ENCODE peak calls at places on chromosomes 16 and 17, in five cellular contexts. W, U, H, Z and K are unnamed samples.

GRCh38 chr16:89890200-89890599 is 16.8 kb downstream of the TCF25 start:
- DNase-seq in W (no peak), U (no peak), H (no peak), Z (no peak), K (no peak)

GRCh38 chr16:22291860-22292692 is 5.1 kb upstream of the POLR3E start:
- DNase-seq in W (no peak), U (no peak), H (no peak), Z (peak; percentile 35), K (peak; percentile 70)

GRCh38 chr17:27471321-27472269 is 15.3 kb downstream of the KSR1 start:
- DNase-seq in W (no peak), U (peak; percentile 96), H (no peak), Z (peak; percentile 31), K (peak; percentile 42)

GRCh38 chr16:79848739-79849518 is 248.4 kb upstream of the MAF start:
- DNase-seq in W (no peak), U (no peak), H (no peak), Z (no peak), K (no peak)

GRCh38 chr17:83125515-83126274 is 46.3 kb downstream of the METRNL start:
- DNase-seq in W (no peak), U (no peak), H (peak; percentile 81), Z (no peak), K (no peak)

GRCh38 chr17:79572136-79572915 is 38.5 kb downstream of the RBFOX3 start:
- DNase-seq in W (no peak), U (no peak), H (no peak), Z (no peak), K (no peak)

GRCh38 chr17:44137891-44138709 is 3.6 kb upstream of the HROB start:
- DNase-seq in W (peak; percentile 99), U (peak; percentile 32), H (peak; percentile 92), Z (peak; percentile 100), K (peak; percentile 100)

GRCh38 chr16:48911700-48912099 is 301.7 kb upstream of the N4BP1 start:
- DNase-seq in W (peak; percentile 26), U (no peak), H (no peak), Z (no peak), K (no peak)

GRCh38 chr17:63274156-63274555 is 171.9 kb downstream of the CYB561 start:
- DNase-seq in W (peak; percentile 83), U (no peak), H (no peak), Z (peak; percentile 70), K (peak; percentile 81)

GRCh38 chr17:47896672-47897490 is 845 bp downstream of the SP2 start:
- DNase-seq in W (peak; percentile 14), U (no peak), H (peak; percentile 37), Z (no peak), K (peak; percentile 38)

GRCh38 chr17:13541032-13541480 is 60.7 kb downstream of the HS3ST3A1 start:
- DNase-seq in W (peak; percentile 76), U (no peak), H (peak; percentile 41), Z (peak; percentile 97), K (peak; percentile 97)

GRCh38 chr16:10356870-10357842 is 28.7 kb upstream of the ATF7IP2 start:
- DNase-seq in W (no peak), U (no peak), H (no peak), Z (no peak), K (no peak)

GRCh38 chr17:699350-699749 is 15.3 kb downstream of the VPS53 start:
- DNase-seq in W (peak; percentile 58), U (no peak), H (no peak), Z (no peak), K (no peak)

GRCh38 chr17:34168989-34169388 is 86.1 kb upstream of the CCL2 start:
- DNase-seq in W (no peak), U (no peak), H (no peak), Z (no peak), K (no peak)

GRCh38 chr16:26050489-26050888 is 358.7 kb downstream of the HS3ST4 start:
- DNase-seq in W (no peak), U (no peak), H (no peak), Z (no peak), K (no peak)

GRCh38 chr16:57994778-57995177 is 5.7 kb downstream of the ZNF319 start:
- DNase-seq in W (peak; percentile 37), U (peak; percentile 66), H (peak; percentile 59), Z (peak; percentile 33), K (peak; percentile 61)

GRCh38 chr16:9527976-9528375 is 436.5 kb downstream of the HAPSTR1 start:
- DNase-seq in W (no peak), U (no peak), H (no peak), Z (no peak), K (no peak)

GRCh38 chr17:29663155-29663554 is 40.4 kb upstream of the CORO6 start:
- DNase-seq in W (no peak), U (no peak), H (no peak), Z (no peak), K (peak; percentile 57)

GRCh38 chr17:80555266-80555665 is 10.6 kb downstream of the RPTOR start:
- DNase-seq in W (no peak), U (no peak), H (no peak), Z (no peak), K (no peak)

GRCh38 chr17:42378597-42379594 is 9.3 kb downstream of the STAT3 start:
- DNase-seq in W (no peak), U (peak; percentile 72), H (no peak), Z (peak; percentile 51), K (no peak)

GRCh38 chr17:57236686-57237299 is 19.5 kb upstream of the MSI2 start:
- DNase-seq in W (no peak), U (no peak), H (no peak), Z (no peak), K (no peak)

GRCh38 chr16:442976-443375 is 17.5 kb downstream of the RAB11FIP3 start:
- DNase-seq in W (no peak), U (peak; percentile 49), H (no peak), Z (no peak), K (no peak)
- H3K4me3 ChIP-seq in W (no peak overlapping the region), U (peak overlapping the region; percentile 51), H (no peak overlapping the region), Z (no peak overlapping the region), K (no peak overlapping the region)

GRCh38 chr17:55731586-55732250 is 9.1 kb upstream of the TMEM100 start:
- DNase-seq in W (no peak), U (no peak), H (peak; percentile 83), Z (peak; percentile 78), K (peak; percentile 85)
- H3K4me3 ChIP-seq in W (no peak overlapping the region), U (no peak overlapping the region), H (no peak overlapping the region), Z (no peak overlapping the region), K (peak overlapping the region; percentile 47)

GRCh38 chr16:3951861-3952332 is 71.4 kb upstream of the CREBBP start:
- DNase-seq in W (no peak), U (no peak), H (no peak), Z (peak; percentile 55), K (peak; percentile 70)
- H3K4me3 ChIP-seq in W (no peak overlapping the region), U (no peak overlapping the region), H (no peak overlapping the region), Z (no peak overlapping the region), K (no peak overlapping the region)

GRCh38 chr16:15548482-15548891 is 94.5 kb downstream of the MARF1 start:
- DNase-seq in W (no peak), U (no peak), H (no peak), Z (peak; percentile 26), K (peak; percentile 40)
- H3K4me3 ChIP-seq in W (no peak overlapping the region), U (no peak overlapping the region), H (no peak overlapping the region), Z (no peak overlapping the region), K (no peak overlapping the region)

GRCh38 chr16:73163238-73163795 is 115.4 kb upstream of the ZFHX3 start:
- DNase-seq in W (no peak), U (no peak), H (no peak), Z (no peak), K (peak; percentile 84)

GRCh38 chr16:73161977-73162376 is 114.0 kb upstream of the ZFHX3 start:
- DNase-seq in W (no peak), U (no peak), H (no peak), Z (no peak), K (peak; percentile 46)

GRCh38 chr16:73170587-73170986 is 122.7 kb upstream of the ZFHX3 start:
- DNase-seq in W (no peak), U (no peak), H (no peak), Z (no peak), K (no peak)

GRCh38 chr16:73166972-73167550 is 119.1 kb upstream of the ZFHX3 start:
- DNase-seq in W (no peak), U (no peak), H (no peak), Z (no peak), K (no peak)

DNA sequence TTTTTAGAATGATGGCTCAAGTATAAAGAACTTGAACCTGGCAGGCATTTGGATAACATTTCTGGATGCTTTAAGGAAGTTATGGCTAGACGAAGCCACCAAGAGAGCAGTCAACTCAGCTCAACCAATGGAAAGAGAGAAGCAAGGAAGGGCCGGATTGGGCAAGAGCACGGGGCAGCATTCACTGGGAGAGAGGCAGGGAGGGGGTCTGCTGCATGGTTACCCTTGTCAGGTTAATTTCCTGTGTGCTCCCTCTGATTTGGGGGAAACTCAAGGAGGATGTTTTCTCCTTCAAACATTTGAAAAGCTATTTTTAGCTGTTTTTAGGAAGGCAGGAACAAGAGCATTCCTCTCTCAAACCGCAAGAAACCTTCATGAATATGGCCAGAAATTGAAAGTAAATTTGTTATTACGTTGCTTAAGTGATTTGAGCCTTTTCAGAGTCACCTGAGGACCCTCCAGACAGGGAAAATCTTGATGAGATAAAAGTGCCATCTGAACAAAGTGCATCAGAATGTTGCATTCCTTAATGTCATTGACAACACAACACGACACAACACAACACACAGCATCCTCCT is 118.6 kb upstream of the ZFHX3 start:
- DNase-seq in W (no peak), U (no peak), H (peak; percentile 47), Z (no peak), K (peak; percentile 52)
- H3K4me3 ChIP-seq in W (no peak overlapping the region), U (no peak overlapping the region), H (peak overlapping the region; percentile 41), Z (no peak overlapping the region), K (no peak overlapping the region)

GRCh38 chr17:35749560-35750412 is 3.3 kb downstream of the GAS2L2 start:
- DNase-seq in W (no peak), U (no peak), H (no peak), Z (no peak), K (peak; percentile 51)
- H3K4me3 ChIP-seq in W (no peak overlapping the region), U (no peak overlapping the region), H (no peak overlapping the region), Z (no peak overlapping the region), K (peak overlapping the region; percentile 21)

GRCh38 chr16:85003076-85003475 is 8.3 kb downstream of the ZDHHC7 start:
- DNase-seq in W (no peak), U (no peak), H (no peak), Z (no peak), K (no peak)

GRCh38 chr16:84999200-84999599 is 12.1 kb downstream of the ZDHHC7 start:
- DNase-seq in W (peak; percentile 70), U (no peak), H (no peak), Z (peak; percentile 48), K (peak; percentile 48)

GRCh38 chr16:85002099-85002541 is 9.2 kb downstream of the ZDHHC7 start:
- DNase-seq in W (no peak), U (no peak), H (no peak), Z (peak; percentile 20), K (no peak)

GRCh38 chr16:85002643-85003042 is 8.7 kb downstream of the ZDHHC7 start:
- DNase-seq in W (no peak), U (peak; percentile 49), H (peak; percentile 61), Z (no peak), K (no peak)

DNA sequence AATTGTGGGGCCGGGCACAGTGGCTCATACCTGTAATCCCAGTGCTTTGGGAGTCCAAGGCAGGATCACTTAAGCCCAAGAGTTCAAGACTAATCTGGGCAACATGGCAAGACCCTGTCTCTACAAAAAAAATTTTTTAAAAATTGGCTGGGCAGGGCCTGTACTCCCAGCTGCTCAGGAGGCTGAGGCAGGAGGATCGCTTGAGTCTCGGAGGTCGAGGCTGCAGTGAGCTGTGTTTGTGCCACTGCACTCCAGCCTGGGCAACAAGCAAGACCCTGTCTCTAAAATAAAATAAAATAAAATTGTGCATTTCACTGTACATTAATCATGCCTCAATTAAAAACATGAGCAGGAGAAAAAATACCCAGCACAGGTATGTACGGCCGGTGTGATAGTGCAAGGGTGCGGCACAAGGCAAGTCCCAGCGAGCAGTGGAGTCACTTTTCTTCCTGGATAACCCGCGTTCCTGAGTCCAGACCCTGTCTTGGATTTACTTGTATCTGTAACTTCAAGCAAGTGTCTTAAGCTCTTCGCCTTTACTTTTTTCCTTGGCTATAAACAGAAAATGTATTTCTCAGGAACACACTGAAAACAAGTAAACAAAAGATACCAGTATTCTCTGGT is 11.4 kb downstream of the ZDHHC7 start:
- DNase-seq in W (no peak), U (no peak), H (no peak), Z (no peak), K (no peak)
- H3K4me3 ChIP-seq in W (no peak overlapping the region), U (no peak overlapping the region), H (no peak overlapping the region), Z (no peak overlapping the region), K (no peak overlapping the region)